ENCODE peak calls at places on chromosomes 3 and 15, in seven cellular contexts. S is MM.1S, E is GM23338, D is IMR-90, H is keratinocyte, M is hepatocyte, U is H9. J is an unnamed sample.

GRCh38 chr3:158312560-158313141 is 202.8 kb downstream of the RSRC1 start:
- DNase-seq in S (no peak), E (no peak), D (peak), H (no peak), M (no peak), U (no peak), J (no peak)

GRCh38 chr3:132444333-132444732 is 27.0 kb downstream of the DNAJC13 start:
- DNase-seq in S (no peak), E (no peak), D (peak), H (no peak), M (no peak), U (no peak), J (no peak)

GRCh38 chr15:42063122-42063848 is 31.1 kb downstream of the PLA2G4D start:
- DNase-seq in S (no peak), E (no peak), D (no peak), H (no peak), M (no peak), U (no peak), J (no peak)

GRCh38 chr3:100399341-100400071 is 1.4 kb downstream of the TOMM70 start:
- DNase-seq in S (no peak), E (no peak), D (no peak), H (no peak), M (no peak), U (no peak), J (no peak)

GRCh38 chr3:77799280-77799679 is 759.4 kb downstream of the ROBO2 start:
- DNase-seq in S (no peak), E (no peak), D (no peak), H (no peak), M (no peak), U (no peak), J (no peak)

GRCh38 chr3:179811321-179812095 is 158.7 kb downstream of the USP13 start:
- DNase-seq in S (peak), E (peak), D (peak), H (peak), M (peak), U (peak), J (peak)

GRCh38 chr3:182172534-182172933 is 460.8 kb downstream of the SOX2 start:
- DNase-seq in S (no peak), E (peak), D (no peak), H (no peak), M (no peak), U (no peak), J (no peak)

GRCh38 chr15:65258370-65258769 is 28.3 kb downstream of the PARP16 start:
- DNase-seq in S (no peak), E (no peak), D (no peak), H (no peak), M (no peak), U (no peak), J (no peak)

GRCh38 chr3:46846624-46847542 is 16.4 kb downstream of the MYL3 start:
- DNase-seq in S (no peak), E (no peak), D (no peak), H (no peak), M (no peak), U (peak), J (no peak)

GRCh38 chr15:98554272-98555172 is 93.8 kb upstream of the IGF1R start:
- DNase-seq in S (no peak), E (no peak), D (no peak), H (no peak), M (peak), U (no peak), J (no peak)

GRCh38 chr3:185353823-185354614 is 8.9 kb upstream of the MAP3K13 start:
- DNase-seq in S (peak), E (peak), D (peak), H (peak), M (peak), U (peak), J (peak)

GRCh38 chr3:184003187-184003967 is 14.3 kb downstream of the ABCC5 start:
- DNase-seq in S (no peak), E (no peak), D (peak), H (no peak), M (no peak), U (no peak), J (no peak)

GRCh38 chr15:87631093-87631492 is 625.4 kb downstream of the NTRK3 start:
- DNase-seq in S (no peak), E (no peak), D (no peak), H (no peak), M (no peak), U (no peak), J (no peak)

GRCh38 chr3:161770532-161771386 is 274.2 kb downstream of the OTOL1 start:
- DNase-seq in S (peak), E (no peak), D (no peak), H (no peak), M (no peak), U (no peak), J (no peak)

GRCh38 chr3:108430540-108430939 is 79.9 kb downstream of the MYH15 start:
- DNase-seq in S (no peak), E (no peak), D (no peak), H (no peak), M (no peak), U (no peak), J (no peak)

GRCh38 chr3:160176923-160177322 is 48.3 kb upstream of the C3orf80 start:
- DNase-seq in S (no peak), E (no peak), D (no peak), H (no peak), M (no peak), U (no peak), J (no peak)

GRCh38 chr3:45950686-45951600 is 7.7 kb downstream of the CXCR6 start:
- DNase-seq in S (no peak), E (no peak), D (no peak), H (no peak), M (no peak), U (no peak), J (no peak)

GRCh38 chr3:131712662-131713061 is 209.9 kb upstream of the MRPL3 start:
- DNase-seq in S (no peak), E (no peak), D (no peak), H (no peak), M (no peak), U (no peak), J (no peak)

GRCh38 chr3:183038764-183039163 is 58.4 kb upstream of the DCUN1D1 start:
- DNase-seq in S (no peak), E (no peak), D (no peak), H (no peak), M (no peak), U (no peak), J (no peak)

GRCh38 chr3:45113625-45114050 is 32.5 kb downstream of the CDCP1 start:
- DNase-seq in S (peak), E (no peak), D (peak), H (no peak), M (no peak), U (no peak), J (no peak)

GRCh38 chr3:70885636-70886035 is 573.2 kb upstream of the MDFIC2 start:
- DNase-seq in S (no peak), E (peak), D (no peak), H (no peak), M (no peak), U (no peak), J (no peak)

GRCh38 chr3:46566040-46566631 is at the start of gene LRRC2:
- DNase-seq in S (peak), E (peak), D (peak), H (no peak), M (peak), U (peak), J (no peak)

GRCh38 chr3:46659285-46659684 is 34.2 kb downstream of the ALS2CL start:
- DNase-seq in S (no peak), E (peak), D (no peak), H (no peak), M (no peak), U (peak), J (no peak)

GRCh38 chr3:187856567-187856966 is 111.3 kb upstream of the BCL6 start:
- DNase-seq in S (no peak), E (no peak), D (no peak), H (no peak), M (no peak), U (no peak), J (peak)

GRCh38 chr3:13125092-13126015 is 52.1 kb upstream of the IQSEC1 start:
- DNase-seq in S (no peak), E (no peak), D (no peak), H (no peak), M (no peak), U (no peak), J (no peak)

GRCh38 chr3:63689285-63689684 is 36.8 kb downstream of the SNTN start:
- DNase-seq in S (no peak), E (no peak), D (no peak), H (no peak), M (no peak), U (no peak), J (no peak)

GRCh38 chr15:82802497-82802896 is 3.4 kb downstream of the FSD2 start:
- DNase-seq in S (no peak), E (no peak), D (no peak), H (no peak), M (no peak), U (no peak), J (no peak)

GRCh38 chr3:144018776-144019175 is 47.2 kb downstream of the DIPK2A start:
- DNase-seq in S (no peak), E (no peak), D (peak), H (peak), M (no peak), U (no peak), J (no peak)

GRCh38 chr3:133838296-133838789 is 32.7 kb downstream of the SRPRB start:
- DNase-seq in S (no peak), E (no peak), D (no peak), H (no peak), M (no peak), U (no peak), J (no peak)
- H3K4me2 ChIP-seq in S (no peak), E (no peak), D (no peak), H (no peak), M (no peak), U (no peak), J (no peak)

GRCh38 chr3:39207361-39208192 is 15.2 kb upstream of the XIRP1 start:
- DNase-seq in S (peak), E (no peak), D (no peak), H (no peak), M (no peak), U (no peak), J (no peak)
- H3K4me2 ChIP-seq in S (peak), E (peak), D (no peak), H (no peak), M (peak), U (no peak), J (no peak)

GRCh38 chr3:195125646-195126045 is 145.3 kb downstream of the XXYLT1 start:
- DNase-seq in S (no peak), E (no peak), D (no peak), H (no peak), M (no peak), U (no peak), J (no peak)
- H3K4me2 ChIP-seq in S (no peak), E (no peak), D (no peak), H (no peak), M (no peak), U (no peak), J (no peak)

DNA sequence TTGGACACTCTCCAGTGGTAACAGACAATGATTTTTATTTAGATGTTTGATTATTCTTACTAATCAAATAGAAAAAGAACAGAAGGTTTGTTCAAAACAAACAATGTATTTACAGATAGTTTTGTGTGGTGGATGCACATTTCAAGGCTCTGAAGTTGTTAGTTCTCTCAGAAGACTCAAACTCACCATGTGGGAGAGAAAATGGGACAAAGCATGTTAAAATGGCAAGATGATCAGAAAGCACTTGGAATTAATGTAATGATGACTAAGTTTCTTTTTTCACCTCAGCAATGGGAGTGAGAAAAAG is 450.5 kb upstream of the KCNMB2 start:
- DNase-seq in S (no peak), E (no peak), D (no peak), H (no peak), M (no peak), U (no peak), J (no peak)
- H3K4me2 ChIP-seq in S (peak), E (no peak), D (no peak), H (no peak), M (no peak), U (no peak), J (no peak)

GRCh38 chr3:139346771-139347170 is 3.0 kb downstream of the MRPS22 start:
- DNase-seq in S (no peak), E (no peak), D (no peak), H (no peak), M (no peak), U (no peak), J (no peak)
- H3K4me2 ChIP-seq in S (no peak), E (no peak), D (no peak), H (no peak), M (no peak), U (no peak), J (no peak)

GRCh38 chr3:64890466-64890865 is 202.7 kb upstream of the ADAMTS9 start:
- DNase-seq in S (no peak), E (no peak), D (no peak), H (no peak), M (no peak), U (no peak), J (no peak)
- H3K4me2 ChIP-seq in S (no peak), E (no peak), D (no peak), H (no peak), M (no peak), U (no peak), J (no peak)

DNA sequence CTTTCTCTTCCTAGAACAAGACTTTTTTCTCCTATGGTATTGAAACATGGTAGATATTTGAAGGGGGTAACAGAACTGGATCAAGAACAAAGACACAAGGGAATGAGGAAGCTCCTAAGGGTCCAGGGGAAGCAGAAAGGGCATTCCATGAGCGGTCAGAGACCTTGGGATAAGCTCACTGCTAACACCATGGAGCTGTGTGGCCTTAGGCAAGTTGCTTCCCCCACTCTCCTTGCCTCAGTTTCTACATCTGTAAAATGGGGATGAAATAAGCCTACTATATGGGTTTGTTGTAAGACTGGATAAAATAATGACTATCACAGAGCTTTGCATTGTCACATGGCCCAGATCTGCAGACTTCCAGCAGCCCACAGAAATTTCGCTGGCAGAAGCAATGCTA is 139.8 kb downstream of the OPA1 start:
- DNase-seq in S (no peak), E (no peak), D (no peak), H (no peak), M (no peak), U (no peak), J (no peak)
- H3K4me2 ChIP-seq in S (no peak), E (no peak), D (no peak), H (no peak), M (no peak), U (no peak), J (no peak)

GRCh38 chr3:11371758-11372157 is 99.6 kb downstream of the ATG7 start:
- DNase-seq in S (no peak), E (no peak), D (no peak), H (no peak), M (no peak), U (no peak), J (no peak)

GRCh38 chr3:11373235-11373634 is 101.0 kb downstream of the ATG7 start:
- DNase-seq in S (no peak), E (peak), D (no peak), H (no peak), M (no peak), U (no peak), J (no peak)

GRCh38 chr3:11375333-11376076 is 103.3 kb downstream of the ATG7 start:
- DNase-seq in S (no peak), E (no peak), D (no peak), H (no peak), M (no peak), U (no peak), J (no peak)

GRCh38 chr3:11370961-11371360 is 98.8 kb downstream of the ATG7 start:
- DNase-seq in S (no peak), E (no peak), D (no peak), H (no peak), M (no peak), U (no peak), J (no peak)

DNA sequence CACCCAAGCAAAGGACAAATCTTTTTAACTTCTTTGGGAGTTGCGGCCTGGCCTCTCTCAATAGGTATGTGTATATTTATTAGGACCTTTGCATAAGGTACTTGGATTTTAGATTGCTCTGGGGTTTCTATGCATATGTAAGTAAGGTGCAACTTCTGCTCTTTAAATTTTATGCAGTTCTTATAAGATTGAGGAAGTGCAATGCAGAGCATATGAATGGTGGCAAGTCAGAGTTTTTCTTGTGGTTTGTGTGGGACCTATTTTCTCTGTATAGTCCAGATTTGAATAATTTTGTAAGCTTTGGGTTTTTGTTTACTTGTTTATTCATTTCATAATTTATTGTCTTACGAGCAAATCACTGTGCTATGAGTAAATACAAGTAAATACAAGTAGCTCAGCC is 101.4 kb downstream of the ATG7 start:
- DNase-seq in S (no peak), E (no peak), D (no peak), H (no peak), M (no peak), U (no peak), J (no peak)
- H3K4me2 ChIP-seq in S (no peak), E (no peak), D (no peak), H (no peak), M (no peak), U (no peak), J (no peak)

GRCh38 chr15:60137711-60138396 is 133.7 kb downstream of the FOXB1 start:
- DNase-seq in S (no peak), E (no peak), D (no peak), H (peak), M (no peak), U (no peak), J (peak)
- H3K4me2 ChIP-seq in S (no peak), E (no peak), D (no peak), H (peak), M (no peak), U (no peak), J (peak)